ENCODE peak calls at places on chromosomes 5 and 9, in seven cellular contexts. One of them, this sample, is unnamed.

GRCh38 chr5:28957450-28957849 is 1919.1 kb upstream of the CDH9 start:
- DNase-seq in HCT116: no peak
- DNase-seq in GM12878: no peak
- DNase-seq in K562: no peak
- DNase-seq in H1: no peak
- DNase-seq in HepG2: no peak
- DNase-seq in SK-N-SH: no peak
- DNase-seq in this sample: no peak

GRCh38 chr9:137881591-137882505 is 4.3 kb downstream of the CACNA1B start:
- DNase-seq in HCT116: no peak
- DNase-seq in GM12878: no peak
- DNase-seq in K562: peak
- DNase-seq in H1: no peak
- DNase-seq in HepG2: no peak
- DNase-seq in SK-N-SH: no peak
- DNase-seq in this sample: no peak

GRCh38 chr9:123957168-123957721 is 27.3 kb upstream of the DENND1A start:
- DNase-seq in HCT116: no peak
- DNase-seq in GM12878: no peak
- DNase-seq in K562: no peak
- DNase-seq in H1: no peak
- DNase-seq in HepG2: no peak
- DNase-seq in SK-N-SH: no peak
- DNase-seq in this sample: no peak

GRCh38 chr5:120457839-120458507 is 6.1 kb upstream of the PRR16 start:
- DNase-seq in HCT116: peak
- DNase-seq in GM12878: peak
- DNase-seq in K562: no peak
- DNase-seq in H1: peak
- DNase-seq in HepG2: peak
- DNase-seq in SK-N-SH: no peak
- DNase-seq in this sample: peak

GRCh38 chr5:61440596-61440995 is 108.5 kb downstream of the ZSWIM6 start:
- DNase-seq in HCT116: no peak
- DNase-seq in GM12878: no peak
- DNase-seq in K562: no peak
- DNase-seq in H1: no peak
- DNase-seq in HepG2: no peak
- DNase-seq in SK-N-SH: no peak
- DNase-seq in this sample: no peak

GRCh38 chr5:146620663-146621051 is 104.7 kb upstream of the GPR151 start:
- DNase-seq in HCT116: no peak
- DNase-seq in GM12878: no peak
- DNase-seq in K562: no peak
- DNase-seq in H1: peak
- DNase-seq in HepG2: no peak
- DNase-seq in SK-N-SH: no peak
- DNase-seq in this sample: no peak

GRCh38 chr5:17216974-17217325 is 481 bp upstream of the BASP1 start:
- DNase-seq in HCT116: no peak
- DNase-seq in GM12878: no peak
- DNase-seq in K562: no peak
- DNase-seq in H1: no peak
- DNase-seq in HepG2: no peak
- DNase-seq in SK-N-SH: no peak
- DNase-seq in this sample: no peak

GRCh38 chr5:74206571-74207550 is 433.7 kb downstream of the ENC1 start:
- DNase-seq in HCT116: no peak
- DNase-seq in GM12878: no peak
- DNase-seq in K562: no peak
- DNase-seq in H1: no peak
- DNase-seq in HepG2: no peak
- DNase-seq in SK-N-SH: peak
- DNase-seq in this sample: no peak

GRCh38 chr5:160064979-160065619 is 54.2 kb downstream of the PWWP2A start:
- DNase-seq in HCT116: no peak
- DNase-seq in GM12878: no peak
- DNase-seq in K562: no peak
- DNase-seq in H1: no peak
- DNase-seq in HepG2: no peak
- DNase-seq in SK-N-SH: peak
- DNase-seq in this sample: no peak

GRCh38 chr5:107456281-107456715 is 214.4 kb downstream of the EFNA5 start:
- DNase-seq in HCT116: no peak
- DNase-seq in GM12878: peak
- DNase-seq in K562: no peak
- DNase-seq in H1: no peak
- DNase-seq in HepG2: no peak
- DNase-seq in SK-N-SH: no peak
- DNase-seq in this sample: no peak

GRCh38 chr5:14526493-14526892 is 55.1 kb upstream of the OTULINL start:
- DNase-seq in HCT116: no peak
- DNase-seq in GM12878: no peak
- DNase-seq in K562: no peak
- DNase-seq in H1: no peak
- DNase-seq in HepG2: no peak
- DNase-seq in SK-N-SH: peak
- DNase-seq in this sample: no peak

GRCh38 chr9:137761032-137761431 is 116.5 kb upstream of the CACNA1B start:
- DNase-seq in HCT116: no peak
- DNase-seq in GM12878: peak
- DNase-seq in K562: no peak
- DNase-seq in H1: no peak
- DNase-seq in HepG2: no peak
- DNase-seq in SK-N-SH: no peak
- DNase-seq in this sample: no peak

GRCh38 chr5:40679998-40680681 is 425 bp downstream of the PTGER4 start:
- DNase-seq in HCT116: no peak
- DNase-seq in GM12878: no peak
- DNase-seq in K562: no peak
- DNase-seq in H1: no peak
- DNase-seq in HepG2: no peak
- DNase-seq in SK-N-SH: peak
- DNase-seq in this sample: no peak

GRCh38 chr5:135163391-135163790 is 129.4 kb upstream of the PITX1 start:
- DNase-seq in HCT116: no peak
- DNase-seq in GM12878: no peak
- DNase-seq in K562: no peak
- DNase-seq in H1: no peak
- DNase-seq in HepG2: no peak
- DNase-seq in SK-N-SH: no peak
- DNase-seq in this sample: no peak

GRCh38 chr5:119435436-119436132 is 16.7 kb upstream of the HSD17B4 start:
- DNase-seq in HCT116: no peak
- DNase-seq in GM12878: peak
- DNase-seq in K562: peak
- DNase-seq in H1: peak
- DNase-seq in HepG2: peak
- DNase-seq in SK-N-SH: no peak
- DNase-seq in this sample: no peak

GRCh38 chr9:21682376-21682775 is 120.1 kb upstream of the MTAP start:
- DNase-seq in HCT116: no peak
- DNase-seq in GM12878: no peak
- DNase-seq in K562: no peak
- DNase-seq in H1: no peak
- DNase-seq in HepG2: no peak
- DNase-seq in SK-N-SH: no peak
- DNase-seq in this sample: no peak

GRCh38 chr5:127935398-127935797 is 148.2 kb upstream of the SLC12A2 start:
- DNase-seq in HCT116: no peak
- DNase-seq in GM12878: no peak
- DNase-seq in K562: no peak
- DNase-seq in H1: no peak
- DNase-seq in HepG2: peak
- DNase-seq in SK-N-SH: no peak
- DNase-seq in this sample: no peak

GRCh38 chr9:6383551-6384225 is 29.3 kb upstream of the UHRF2 start:
- DNase-seq in HCT116: no peak
- DNase-seq in GM12878: no peak
- DNase-seq in K562: no peak
- DNase-seq in H1: no peak
- DNase-seq in HepG2: no peak
- DNase-seq in SK-N-SH: no peak
- DNase-seq in this sample: no peak
- TF ChIP-seq SIN3A in HCT116: no peak
- TF ChIP-seq SIN3A in GM12878: no peak
- TF ChIP-seq SIN3A in K562: no peak
- TF ChIP-seq SIN3A in H1: no peak
- TF ChIP-seq SIN3A in HepG2: no peak
- TF ChIP-seq SIN3A in SK-N-SH: no peak
- TF ChIP-seq SIN3A in this sample: no peak

DNA sequence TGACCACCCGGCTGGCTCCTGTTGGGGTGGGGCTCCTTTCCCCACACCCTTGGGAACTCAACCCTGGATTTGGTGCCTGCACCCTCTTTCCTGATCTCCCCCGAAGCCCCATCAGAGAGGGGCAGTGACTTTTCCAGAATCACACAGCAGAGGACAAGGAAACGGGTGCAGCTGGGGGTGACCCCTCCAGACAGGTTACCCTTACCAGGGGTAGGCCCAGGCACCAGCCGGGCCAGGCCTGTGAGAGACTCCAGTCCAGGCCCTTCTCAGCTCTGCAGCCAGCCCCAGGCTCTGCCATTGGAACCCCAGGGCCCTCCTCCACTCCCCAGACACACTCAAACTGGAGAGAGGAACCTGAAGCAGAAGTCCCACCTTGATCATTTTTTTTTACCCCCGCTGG is 19.0 kb upstream of the PHYHD1 start:
- DNase-seq in HCT116: no peak
- DNase-seq in GM12878: no peak
- DNase-seq in K562: no peak
- DNase-seq in H1: no peak
- DNase-seq in HepG2: no peak
- DNase-seq in SK-N-SH: no peak
- DNase-seq in this sample: no peak
- H3K4me3 ChIP-seq in HCT116: no peak
- H3K4me3 ChIP-seq in GM12878: no peak
- H3K4me3 ChIP-seq in K562: no peak
- H3K4me3 ChIP-seq in H1: no peak
- H3K4me3 ChIP-seq in HepG2: no peak
- H3K4me3 ChIP-seq in SK-N-SH: no peak
- H3K4me3 ChIP-seq in this sample: no peak

GRCh38 chr9:110160163-110160562 is 47.8 kb downstream of the C9orf152 start:
- DNase-seq in HCT116: no peak
- DNase-seq in GM12878: no peak
- DNase-seq in K562: no peak
- DNase-seq in H1: no peak
- DNase-seq in HepG2: no peak
- DNase-seq in SK-N-SH: no peak
- DNase-seq in this sample: no peak

GRCh38 chr9:110155744-110156143 is 52.2 kb downstream of the C9orf152 start:
- DNase-seq in HCT116: no peak
- DNase-seq in GM12878: no peak
- DNase-seq in K562: no peak
- DNase-seq in H1: no peak
- DNase-seq in HepG2: no peak
- DNase-seq in SK-N-SH: no peak
- DNase-seq in this sample: no peak

GRCh38 chr9:110156416-110156815 is 51.5 kb downstream of the C9orf152 start:
- DNase-seq in HCT116: no peak
- DNase-seq in GM12878: no peak
- DNase-seq in K562: no peak
- DNase-seq in H1: no peak
- DNase-seq in HepG2: no peak
- DNase-seq in SK-N-SH: no peak
- DNase-seq in this sample: no peak

GRCh38 chr9:110157812-110158629 is 49.9 kb downstream of the C9orf152 start:
- DNase-seq in HCT116: no peak
- DNase-seq in GM12878: no peak
- DNase-seq in K562: no peak
- DNase-seq in H1: no peak
- DNase-seq in HepG2: no peak
- DNase-seq in SK-N-SH: no peak
- DNase-seq in this sample: no peak

GRCh38 chr9:110156902-110157301 is 51.1 kb downstream of the C9orf152 start:
- DNase-seq in HCT116: no peak
- DNase-seq in GM12878: no peak
- DNase-seq in K562: no peak
- DNase-seq in H1: no peak
- DNase-seq in HepG2: no peak
- DNase-seq in SK-N-SH: no peak
- DNase-seq in this sample: no peak
- TF ChIP-seq SIN3A in HCT116: no peak
- TF ChIP-seq SIN3A in GM12878: peak
- TF ChIP-seq SIN3A in K562: no peak
- TF ChIP-seq SIN3A in H1: no peak
- TF ChIP-seq SIN3A in HepG2: no peak
- TF ChIP-seq SIN3A in SK-N-SH: peak
- TF ChIP-seq SIN3A in this sample: no peak

GRCh38 chr9:95770653-95771131 is 104.8 kb upstream of the ERCC6L2 start:
- DNase-seq in HCT116: no peak
- DNase-seq in GM12878: no peak
- DNase-seq in K562: no peak
- DNase-seq in H1: peak
- DNase-seq in HepG2: no peak
- DNase-seq in SK-N-SH: peak
- DNase-seq in this sample: no peak

GRCh38 chr9:95771556-95772280 is 103.8 kb upstream of the ERCC6L2 start:
- DNase-seq in HCT116: no peak
- DNase-seq in GM12878: no peak
- DNase-seq in K562: no peak
- DNase-seq in H1: no peak
- DNase-seq in HepG2: peak
- DNase-seq in SK-N-SH: no peak
- DNase-seq in this sample: no peak

GRCh38 chr9:95773061-95773433 is 102.4 kb upstream of the ERCC6L2 start:
- DNase-seq in HCT116: no peak
- DNase-seq in GM12878: no peak
- DNase-seq in K562: no peak
- DNase-seq in H1: no peak
- DNase-seq in HepG2: no peak
- DNase-seq in SK-N-SH: no peak
- DNase-seq in this sample: no peak

GRCh38 chr9:95769909-95770433 is 105.5 kb upstream of the ERCC6L2 start:
- DNase-seq in HCT116: no peak
- DNase-seq in GM12878: no peak
- DNase-seq in K562: no peak
- DNase-seq in H1: no peak
- DNase-seq in HepG2: no peak
- DNase-seq in SK-N-SH: no peak
- DNase-seq in this sample: no peak

DNA sequence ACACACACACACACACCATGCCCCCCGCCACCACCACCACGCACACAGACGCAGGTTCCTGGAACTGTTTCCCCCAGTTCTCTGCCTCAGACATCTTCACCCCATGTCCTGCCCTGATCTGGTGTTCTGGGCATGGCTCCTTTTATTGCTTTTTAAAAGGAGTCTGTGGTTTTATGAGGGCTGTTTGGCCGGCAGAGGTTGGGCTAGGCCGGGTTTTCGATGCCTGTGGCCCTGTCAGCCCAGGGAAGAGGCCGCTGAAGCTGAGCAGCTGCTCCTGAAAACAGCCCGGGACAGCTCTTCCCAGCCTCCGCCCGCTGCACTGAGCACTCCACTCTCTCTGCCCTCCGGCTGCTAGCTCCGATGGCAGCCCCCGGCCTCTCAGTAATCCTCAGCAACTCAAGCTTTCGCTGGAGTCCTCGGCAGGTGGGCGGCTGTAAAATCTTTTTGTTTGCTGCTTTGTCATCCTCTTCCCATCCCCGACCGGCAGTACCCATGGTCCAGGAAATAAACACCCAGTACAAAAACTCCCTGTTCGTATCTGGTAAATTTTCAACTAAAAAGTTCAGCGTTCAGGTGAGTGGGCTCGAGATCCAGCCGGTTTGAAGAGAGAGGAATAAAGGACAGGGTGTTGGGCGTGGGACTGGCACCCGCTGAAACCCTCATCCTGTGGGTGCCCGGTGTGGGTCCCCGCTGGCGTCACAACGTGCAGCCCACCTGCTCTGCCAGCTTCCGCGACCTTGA is 103.0 kb upstream of the ERCC6L2 start:
- DNase-seq in HCT116: no peak
- DNase-seq in GM12878: no peak
- DNase-seq in K562: no peak
- DNase-seq in H1: peak
- DNase-seq in HepG2: peak
- DNase-seq in SK-N-SH: no peak
- DNase-seq in this sample: no peak
- H3K4me3 ChIP-seq in HCT116: no peak
- H3K4me3 ChIP-seq in GM12878: no peak
- H3K4me3 ChIP-seq in K562: no peak
- H3K4me3 ChIP-seq in H1: no peak
- H3K4me3 ChIP-seq in HepG2: peak
- H3K4me3 ChIP-seq in SK-N-SH: no peak
- H3K4me3 ChIP-seq in this sample: no peak